ENCODE peak calls at places on chromosomes 13 and 19, in six cellular contexts. R, N, F, Y, X and O are unnamed samples.

GRCh38 chr19:14558370-14559066 is 13.3 kb downstream of the NDUFB7 start:
- DNase-seq in R (no peak), Y (peak), F (peak), X (no peak), N (no peak), O (no peak)

GRCh38 chr19:47044946-47045866 is 3.2 kb downstream of the TMEM160 start:
- DNase-seq in Y (no peak), R (no peak), X (no peak), F (no peak), N (no peak), O (no peak)

GRCh38 chr13:26449063-26449848 is 108.2 kb upstream of the WASF3 start:
- DNase-seq in Y (no peak), R (no peak), F (no peak), X (no peak), N (no peak), O (no peak)

GRCh38 chr19:54002495-54003315 is 11.3 kb downstream of the CACNG6 start:
- DNase-seq in Y (no peak), F (no peak), R (peak), X (no peak), N (no peak), O (no peak)

GRCh38 chr13:80473695-80474094 is 132.8 kb upstream of the SPRY2 start:
- DNase-seq in X (no peak), N (no peak), R (peak), F (no peak), Y (no peak), O (peak)

GRCh38 chr19:2986951-2987491 is 9.7 kb downstream of the TLE6 start:
- DNase-seq in N (no peak), R (no peak), F (peak), Y (no peak), X (no peak), O (no peak)

GRCh38 chr13:73962284-73962683 is 171.9 kb downstream of the KLF12 start:
- DNase-seq in X (no peak), F (no peak), Y (no peak), R (no peak), N (no peak), O (no peak)

GRCh38 chr19:2328401-2329161 is at the start of the genes LSM7 and SPPL2B:
- DNase-seq in N (peak), X (peak), F (peak), Y (peak), R (peak), O (peak)

GRCh38 chr13:86445584-86446140 is 646.4 kb upstream of the SLITRK6 start:
- DNase-seq in R (no peak), F (no peak), Y (no peak), N (no peak), X (no peak), O (peak)

GRCh38 chr13:112712451-112712881 is 22.6 kb downstream of the ATP11A start:
- DNase-seq in R (no peak), F (no peak), Y (no peak), N (peak), X (peak), O (no peak)

GRCh38 chr13:51681037-51681678 is 96.9 kb downstream of the WDFY2 start:
- DNase-seq in N (no peak), F (no peak), R (peak), X (no peak), Y (no peak), O (peak)

GRCh38 chr19:33390908-33391630 is 17.6 kb downstream of the CEBPG start:
- DNase-seq in F (peak), N (no peak), X (no peak), Y (peak), R (no peak), O (no peak)

GRCh38 chr13:51626749-51627148 is 42.5 kb downstream of the WDFY2 start:
- DNase-seq in R (no peak), N (no peak), F (no peak), X (no peak), Y (no peak), O (no peak)

GRCh38 chr13:37960427-37960826 is 90.9 kb upstream of the TRPC4 start:
- DNase-seq in R (peak), F (peak), N (no peak), Y (no peak), X (no peak), O (no peak)

GRCh38 chr19:57748029-57748428 is 1.4 kb downstream of the ZNF776 start:
- DNase-seq in F (no peak), R (no peak), X (no peak), N (no peak), Y (no peak), O (no peak)

GRCh38 chr13:106118050-106118449 is 417.4 kb downstream of the EFNB2 start:
- DNase-seq in R (peak), X (no peak), Y (no peak), N (no peak), F (no peak), O (no peak)

GRCh38 chr19:20167020-20167644 is at the start of gene ZNF486:
- DNase-seq in N (peak), F (peak), X (peak), Y (peak), R (peak), O (no peak)

GRCh38 chr13:112779856-112780604 is 90.2 kb downstream of the ATP11A start:
- DNase-seq in X (no peak), R (peak), F (no peak), Y (no peak), N (no peak), O (no peak)